ENCODE peak calls at places on chromosomes 13 and 19, in six cellular contexts. One of them, this sample, is unnamed.

GRCh38 chr19:46967578-46968018 is 52.0 kb upstream of the NPAS1 start:
- DNase-seq in left ventricle myocardium inferior: peak; percentile 88
- DNase-seq in CD4-positive, alpha-beta T cell: no peak
- DNase-seq in AG04449: no peak
- DNase-seq in GM13977: no peak
- DNase-seq in AG04450: no peak
- DNase-seq in this sample: no peak

GRCh38 chr19:22882797-22883196 is 50.7 kb downstream of the ZNF723 start:
- DNase-seq in left ventricle myocardium inferior: no peak
- DNase-seq in CD4-positive, alpha-beta T cell: no peak
- DNase-seq in AG04449: no peak
- DNase-seq in GM13977: no peak
- DNase-seq in AG04450: no peak
- DNase-seq in this sample: no peak

GRCh38 chr13:34719060-34719875 is 222.8 kb upstream of the NBEA start:
- DNase-seq in left ventricle myocardium inferior: no peak
- DNase-seq in CD4-positive, alpha-beta T cell: no peak
- DNase-seq in AG04449: no peak
- DNase-seq in GM13977: no peak
- DNase-seq in AG04450: no peak
- DNase-seq in this sample: no peak

GRCh38 chr13:31503626-31504025 is 235.7 kb upstream of the RXFP2 start:
- DNase-seq in left ventricle myocardium inferior: no peak
- DNase-seq in CD4-positive, alpha-beta T cell: no peak
- DNase-seq in AG04449: no peak
- DNase-seq in GM13977: no peak
- DNase-seq in AG04450: no peak
- DNase-seq in this sample: no peak

GRCh38 chr19:10662384-10663251 is 8.5 kb downstream of the ILF3 start:
- DNase-seq in left ventricle myocardium inferior: no peak
- DNase-seq in CD4-positive, alpha-beta T cell: no peak
- DNase-seq in AG04449: no peak
- DNase-seq in GM13977: no peak
- DNase-seq in AG04450: no peak
- DNase-seq in this sample: no peak

GRCh38 chr13:24630851-24631341 is 49.3 kb upstream of the ATP12A start:
- DNase-seq in left ventricle myocardium inferior: no peak
- DNase-seq in CD4-positive, alpha-beta T cell: no peak
- DNase-seq in AG04449: no peak
- DNase-seq in GM13977: no peak
- DNase-seq in AG04450: no peak
- DNase-seq in this sample: no peak

GRCh38 chr19:28463493-28464053 is 749.4 kb downstream of the UQCRFS1 start:
- DNase-seq in left ventricle myocardium inferior: no peak
- DNase-seq in CD4-positive, alpha-beta T cell: no peak
- DNase-seq in AG04449: no peak
- DNase-seq in GM13977: no peak
- DNase-seq in AG04450: no peak
- DNase-seq in this sample: no peak

GRCh38 chr13:40149611-40150283 is 494.3 kb downstream of the COG6 start:
- DNase-seq in left ventricle myocardium inferior: no peak
- DNase-seq in CD4-positive, alpha-beta T cell: no peak
- DNase-seq in AG04449: peak; percentile 7
- DNase-seq in GM13977: no peak
- DNase-seq in AG04450: peak; percentile 21
- DNase-seq in this sample: no peak

GRCh38 chr13:43785166-43785680 is 1.5 kb downstream of the ENOX1 start:
- DNase-seq in left ventricle myocardium inferior: no peak
- DNase-seq in CD4-positive, alpha-beta T cell: no peak
- DNase-seq in AG04449: no peak
- DNase-seq in GM13977: no peak
- DNase-seq in AG04450: no peak
- DNase-seq in this sample: no peak

GRCh38 chr19:17997969-17998826 is 9.8 kb upstream of the ARRDC2 start:
- DNase-seq in left ventricle myocardium inferior: no peak
- DNase-seq in CD4-positive, alpha-beta T cell: no peak
- DNase-seq in AG04449: no peak
- DNase-seq in GM13977: no peak
- DNase-seq in AG04450: no peak
- DNase-seq in this sample: no peak

GRCh38 chr13:83215627-83216026 is 666.6 kb downstream of the SLITRK1 start:
- DNase-seq in left ventricle myocardium inferior: no peak
- DNase-seq in CD4-positive, alpha-beta T cell: no peak
- DNase-seq in AG04449: peak; percentile 41
- DNase-seq in GM13977: no peak
- DNase-seq in AG04450: peak; percentile 42
- DNase-seq in this sample: no peak

GRCh38 chr13:91347996-91348905 is 764 bp downstream of the MIR17HG start:
- DNase-seq in left ventricle myocardium inferior: peak; percentile 46
- DNase-seq in CD4-positive, alpha-beta T cell: peak; percentile 45
- DNase-seq in AG04449: no peak
- DNase-seq in GM13977: peak; percentile 87
- DNase-seq in AG04450: no peak
- DNase-seq in this sample: peak; percentile 25

GRCh38 chr13:57666554-57666953 is 35.0 kb downstream of the PCDH17 start:
- DNase-seq in left ventricle myocardium inferior: no peak
- DNase-seq in CD4-positive, alpha-beta T cell: no peak
- DNase-seq in AG04449: no peak
- DNase-seq in GM13977: no peak
- DNase-seq in AG04450: no peak
- DNase-seq in this sample: no peak

GRCh38 chr19:5603626-5604025 is 18.9 kb downstream of the SAFB2 start:
- DNase-seq in left ventricle myocardium inferior: no peak
- DNase-seq in CD4-positive, alpha-beta T cell: no peak
- DNase-seq in AG04449: no peak
- DNase-seq in GM13977: no peak
- DNase-seq in AG04450: no peak
- DNase-seq in this sample: no peak

GRCh38 chr13:75864718-75865117 is 228.6 kb downstream of the LMO7 start:
- DNase-seq in left ventricle myocardium inferior: no peak
- DNase-seq in CD4-positive, alpha-beta T cell: no peak
- DNase-seq in AG04449: no peak
- DNase-seq in GM13977: no peak
- DNase-seq in AG04450: peak; percentile 76
- DNase-seq in this sample: no peak

GRCh38 chr13:73451120-73452029 is 392.6 kb downstream of the KLF5 start:
- DNase-seq in left ventricle myocardium inferior: no peak
- DNase-seq in CD4-positive, alpha-beta T cell: no peak
- DNase-seq in AG04449: no peak
- DNase-seq in GM13977: no peak
- DNase-seq in AG04450: no peak
- DNase-seq in this sample: no peak

GRCh38 chr13:112824429-112824828 is 134.6 kb downstream of the ATP11A start:
- DNase-seq in left ventricle myocardium inferior: no peak
- DNase-seq in CD4-positive, alpha-beta T cell: no peak
- DNase-seq in AG04449: no peak
- DNase-seq in GM13977: no peak
- DNase-seq in AG04450: no peak
- DNase-seq in this sample: no peak

GRCh38 chr19:39473443-39473960 is 7.1 kb upstream of the TIMM50 start:
- DNase-seq in left ventricle myocardium inferior: no peak
- DNase-seq in CD4-positive, alpha-beta T cell: no peak
- DNase-seq in AG04449: no peak
- DNase-seq in GM13977: no peak
- DNase-seq in AG04450: no peak
- DNase-seq in this sample: no peak

GRCh38 chr13:30785146-30785845 is 50.0 kb downstream of the ALOX5AP start:
- DNase-seq in left ventricle myocardium inferior: no peak
- DNase-seq in CD4-positive, alpha-beta T cell: no peak
- DNase-seq in AG04449: no peak
- DNase-seq in GM13977: no peak
- DNase-seq in AG04450: no peak
- DNase-seq in this sample: no peak

GRCh38 chr19:4246767-4247593 is at the start of gene YJU2:
- DNase-seq in left ventricle myocardium inferior: peak; percentile 98
- DNase-seq in CD4-positive, alpha-beta T cell: peak; percentile 97
- DNase-seq in AG04449: peak; percentile 97
- DNase-seq in GM13977: peak; percentile 100
- DNase-seq in AG04450: peak; percentile 99
- DNase-seq in this sample: peak; percentile 99

GRCh38 chr19:16908759-16909158 is 20.0 kb downstream of the F2RL3 start:
- DNase-seq in left ventricle myocardium inferior: no peak
- DNase-seq in CD4-positive, alpha-beta T cell: no peak
- DNase-seq in AG04449: no peak
- DNase-seq in GM13977: no peak
- DNase-seq in AG04450: no peak
- DNase-seq in this sample: no peak

GRCh38 chr19:13156968-13157882 is 7.0 kb downstream of the IER2 start:
- DNase-seq in left ventricle myocardium inferior: no peak
- DNase-seq in CD4-positive, alpha-beta T cell: no peak
- DNase-seq in AG04449: no peak
- DNase-seq in GM13977: no peak
- DNase-seq in AG04450: no peak
- DNase-seq in this sample: no peak

GRCh38 chr19:38685666-38686529 is 38.4 kb downstream of the ACTN4 start:
- DNase-seq in left ventricle myocardium inferior: no peak
- DNase-seq in CD4-positive, alpha-beta T cell: no peak
- DNase-seq in AG04449: no peak
- DNase-seq in GM13977: peak; percentile 59
- DNase-seq in AG04450: no peak
- DNase-seq in this sample: no peak

GRCh38 chr19:3064011-3064330 is 1.7 kb upstream of the TLE5 start:
- DNase-seq in left ventricle myocardium inferior: no peak
- DNase-seq in CD4-positive, alpha-beta T cell: no peak
- DNase-seq in AG04449: no peak
- DNase-seq in GM13977: no peak
- DNase-seq in AG04450: no peak
- DNase-seq in this sample: no peak

GRCh38 chr19:3066482-3067049 is 4.3 kb upstream of the TLE5 start:
- DNase-seq in left ventricle myocardium inferior: no peak
- DNase-seq in CD4-positive, alpha-beta T cell: no peak
- DNase-seq in AG04449: no peak
- DNase-seq in GM13977: no peak
- DNase-seq in AG04450: no peak
- DNase-seq in this sample: no peak

GRCh38 chr19:3068071-3068470 is 5.8 kb upstream of the TLE5 start:
- DNase-seq in left ventricle myocardium inferior: no peak
- DNase-seq in CD4-positive, alpha-beta T cell: no peak
- DNase-seq in AG04449: no peak
- DNase-seq in GM13977: no peak
- DNase-seq in AG04450: no peak
- DNase-seq in this sample: no peak

GRCh38 chr19:3067549-3067948 is 5.3 kb upstream of the TLE5 start:
- DNase-seq in left ventricle myocardium inferior: no peak
- DNase-seq in CD4-positive, alpha-beta T cell: no peak
- DNase-seq in AG04449: no peak
- DNase-seq in GM13977: peak; percentile 23
- DNase-seq in AG04450: no peak
- DNase-seq in this sample: no peak

GRCh38 chr19:3065675-3066357 is 3.5 kb upstream of the TLE5 start:
- DNase-seq in left ventricle myocardium inferior: no peak
- DNase-seq in CD4-positive, alpha-beta T cell: no peak
- DNase-seq in AG04449: no peak
- DNase-seq in GM13977: peak; percentile 85
- DNase-seq in AG04450: no peak
- DNase-seq in this sample: no peak
- TF ChIP-seq CTCF in left ventricle myocardium inferior: no peak
- TF ChIP-seq CTCF in CD4-positive, alpha-beta T cell: no peak
- TF ChIP-seq CTCF in AG04449: no peak
- TF ChIP-seq CTCF in GM13977: no peak
- TF ChIP-seq CTCF in AG04450: no peak
- TF ChIP-seq CTCF in this sample: no peak

GRCh38 chr19:19404879-19405860 is at the start of gene GATAD2A:
- DNase-seq in left ventricle myocardium inferior: peak; percentile 93
- DNase-seq in CD4-positive, alpha-beta T cell: peak; percentile 91
- DNase-seq in AG04449: no peak
- DNase-seq in GM13977: peak; percentile 95
- DNase-seq in AG04450: peak; percentile 79
- DNase-seq in this sample: peak; percentile 84
- TF ChIP-seq CTCF in left ventricle myocardium inferior: peak; percentile 56
- TF ChIP-seq CTCF in CD4-positive, alpha-beta T cell: peak; percentile 49
- TF ChIP-seq CTCF in AG04449: peak; percentile 48
- TF ChIP-seq CTCF in GM13977: peak; percentile 71
- TF ChIP-seq CTCF in AG04450: peak; percentile 15
- TF ChIP-seq CTCF in this sample: no peak

GRCh38 chr13:80413611-80414010 is 72.7 kb upstream of the SPRY2 start:
- DNase-seq in left ventricle myocardium inferior: no peak
- DNase-seq in CD4-positive, alpha-beta T cell: no peak
- DNase-seq in AG04449: no peak
- DNase-seq in GM13977: no peak
- DNase-seq in AG04450: no peak
- DNase-seq in this sample: no peak

DNA sequence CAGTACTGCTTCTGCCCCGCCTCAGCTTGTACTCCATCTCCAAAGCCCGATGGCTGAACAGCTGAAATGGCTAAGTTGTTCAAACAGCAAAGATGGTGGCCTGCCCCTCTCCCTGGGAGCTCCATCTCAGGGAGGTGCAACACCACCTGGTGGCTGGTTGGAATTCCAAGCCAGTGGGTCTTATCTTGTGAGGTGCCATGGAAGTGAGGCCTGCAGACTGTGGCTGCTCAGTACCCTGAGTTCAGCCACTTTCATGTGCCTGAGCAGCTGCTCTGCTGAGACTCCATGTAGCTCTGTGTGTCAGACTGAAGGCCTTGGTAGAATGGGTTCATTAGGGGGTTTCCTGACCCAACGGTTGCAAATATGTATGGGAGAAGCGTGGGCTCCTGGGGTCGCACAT is 67.3 kb upstream of the SPRY2 start:
- DNase-seq in left ventricle myocardium inferior: no peak
- DNase-seq in CD4-positive, alpha-beta T cell: no peak
- DNase-seq in AG04449: no peak
- DNase-seq in GM13977: no peak
- DNase-seq in AG04450: no peak
- DNase-seq in this sample: no peak
- TF ChIP-seq CTCF in left ventricle myocardium inferior: no peak
- TF ChIP-seq CTCF in CD4-positive, alpha-beta T cell: no peak
- TF ChIP-seq CTCF in AG04449: no peak
- TF ChIP-seq CTCF in GM13977: no peak
- TF ChIP-seq CTCF in AG04450: no peak
- TF ChIP-seq CTCF in this sample: no peak

DNA sequence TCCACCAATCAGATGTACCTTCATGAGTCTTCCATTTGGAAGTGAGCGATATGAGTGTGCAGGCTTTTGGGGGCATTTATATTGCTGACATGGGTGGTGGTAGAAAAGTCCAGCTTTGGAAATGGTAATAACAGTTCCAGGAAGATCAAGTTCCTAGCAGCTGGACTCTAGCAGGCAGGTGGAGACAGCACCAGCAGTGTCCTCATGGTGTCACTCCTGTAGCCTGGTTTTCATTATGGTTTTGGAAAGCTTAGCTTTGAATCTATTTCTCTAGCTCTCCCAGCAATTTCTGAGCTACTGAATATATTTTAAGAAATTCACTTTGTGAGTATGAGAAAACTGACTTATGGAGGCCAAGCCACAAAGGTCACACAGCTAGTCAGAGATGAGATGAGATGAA is 523.2 kb upstream of the HTR2A start:
- DNase-seq in left ventricle myocardium inferior: no peak
- DNase-seq in CD4-positive, alpha-beta T cell: no peak
- DNase-seq in AG04449: no peak
- DNase-seq in GM13977: no peak
- DNase-seq in AG04450: no peak
- DNase-seq in this sample: no peak
- TF ChIP-seq CTCF in left ventricle myocardium inferior: peak; percentile 64
- TF ChIP-seq CTCF in CD4-positive, alpha-beta T cell: no peak
- TF ChIP-seq CTCF in AG04449: peak; percentile 4
- TF ChIP-seq CTCF in GM13977: no peak
- TF ChIP-seq CTCF in AG04450: peak; percentile 3
- TF ChIP-seq CTCF in this sample: no peak

GRCh38 chr19:29745253-29745652 is 30.2 kb upstream of the C19orf12 start:
- DNase-seq in left ventricle myocardium inferior: no peak
- DNase-seq in CD4-positive, alpha-beta T cell: no peak
- DNase-seq in AG04449: no peak
- DNase-seq in GM13977: no peak
- DNase-seq in AG04450: no peak
- DNase-seq in this sample: no peak
- TF ChIP-seq CTCF in left ventricle myocardium inferior: peak; percentile 14
- TF ChIP-seq CTCF in CD4-positive, alpha-beta T cell: no peak
- TF ChIP-seq CTCF in AG04449: peak; percentile 10
- TF ChIP-seq CTCF in GM13977: no peak
- TF ChIP-seq CTCF in AG04450: peak; percentile 21
- TF ChIP-seq CTCF in this sample: no peak